ENCODE peak calls at places on chromosomes 16 and 17, in four cellular contexts. D, L, F and R are unnamed samples.

GRCh38 chr17:61322316-61323014 is 77.2 kb upstream of the TBX2 start:
- DNase-seq in D (no peak), L (no peak), F (no peak), R (no peak)

GRCh38 chr16:76278976-76279375 is 1.8 kb downstream of the CNTNAP4 start:
- DNase-seq in D (no peak), L (no peak), F (peak), R (peak)

GRCh38 chr17:75244133-75244866 is 17.1 kb downstream of the GGA3 start:
- DNase-seq in D (no peak), L (no peak), F (no peak), R (peak)

GRCh38 chr16:1181715-1182671 is 29.1 kb downstream of the CACNA1H start:
- DNase-seq in D (no peak), L (peak), F (peak), R (no peak)

GRCh38 chr17:57489321-57489720 is 233.0 kb downstream of the MSI2 start:
- DNase-seq in D (no peak), L (no peak), F (no peak), R (no peak)

GRCh38 chr16:62035115-62036092 is 834 bp downstream of the CDH8 start:
- DNase-seq in D (peak), L (no peak), F (no peak), R (no peak)

GRCh38 chr17:49252148-49252682 is 21.6 kb upstream of the PHOSPHO1 start:
- DNase-seq in D (no peak), L (no peak), F (peak), R (peak)

GRCh38 chr17:49910094-49910857 is 58.7 kb upstream of the DLX4 start:
- DNase-seq in D (peak), L (peak), F (peak), R (no peak)

GRCh38 chr16:69924777-69925191 is 26.4 kb upstream of the CLEC18A start:
- DNase-seq in D (no peak), L (peak), F (no peak), R (no peak)

GRCh38 chr16:75806487-75806886 is 80.2 kb upstream of the CPHXL start:
- DNase-seq in D (no peak), L (no peak), F (no peak), R (no peak)

GRCh38 chr17:7356779-7357178 is 1.8 kb downstream of the TMEM95 start:
- DNase-seq in D (no peak), L (no peak), F (no peak), R (no peak)

GRCh38 chr17:56468840-56469239 is 124.7 kb upstream of the NOG start:
- DNase-seq in D (no peak), L (no peak), F (no peak), R (no peak)

GRCh38 chr17:32516450-32516849 is 29.7 kb downstream of the CDK5R1 start:
- DNase-seq in D (no peak), L (no peak), F (no peak), R (no peak)

GRCh38 chr16:2968368-2968737 is 795 bp upstream of the PAQR4 start:
- DNase-seq in D (no peak), L (no peak), F (no peak), R (no peak)

GRCh38 chr17:7502987-7503386 is 18.8 kb downstream of the POLR2A start:
- DNase-seq in D (peak), L (no peak), F (peak), R (no peak)

GRCh38 chr17:38549285-38549684 is 56.5 kb downstream of the SRCIN1 start:
- DNase-seq in D (no peak), L (no peak), F (no peak), R (no peak)
- TF ChIP-seq MAX in D (no peak), L (no peak), F (no peak), R (no peak)

GRCh38 chr17:37162800-37163199 is 213.0 kb upstream of the C17orf78 start:
- DNase-seq in D (no peak), L (no peak), F (no peak), R (no peak)
- TF ChIP-seq CTCF in D (peak), L (no peak), F (no peak), R (no peak)

GRCh38 chr17:12665263-12666210 is at the start of gene MYOCD:
- DNase-seq in D (peak), L (no peak), F (peak), R (no peak)
- H3K4me3 ChIP-seq in D (peak), L (no peak), F (peak), R (no peak)

DNA sequence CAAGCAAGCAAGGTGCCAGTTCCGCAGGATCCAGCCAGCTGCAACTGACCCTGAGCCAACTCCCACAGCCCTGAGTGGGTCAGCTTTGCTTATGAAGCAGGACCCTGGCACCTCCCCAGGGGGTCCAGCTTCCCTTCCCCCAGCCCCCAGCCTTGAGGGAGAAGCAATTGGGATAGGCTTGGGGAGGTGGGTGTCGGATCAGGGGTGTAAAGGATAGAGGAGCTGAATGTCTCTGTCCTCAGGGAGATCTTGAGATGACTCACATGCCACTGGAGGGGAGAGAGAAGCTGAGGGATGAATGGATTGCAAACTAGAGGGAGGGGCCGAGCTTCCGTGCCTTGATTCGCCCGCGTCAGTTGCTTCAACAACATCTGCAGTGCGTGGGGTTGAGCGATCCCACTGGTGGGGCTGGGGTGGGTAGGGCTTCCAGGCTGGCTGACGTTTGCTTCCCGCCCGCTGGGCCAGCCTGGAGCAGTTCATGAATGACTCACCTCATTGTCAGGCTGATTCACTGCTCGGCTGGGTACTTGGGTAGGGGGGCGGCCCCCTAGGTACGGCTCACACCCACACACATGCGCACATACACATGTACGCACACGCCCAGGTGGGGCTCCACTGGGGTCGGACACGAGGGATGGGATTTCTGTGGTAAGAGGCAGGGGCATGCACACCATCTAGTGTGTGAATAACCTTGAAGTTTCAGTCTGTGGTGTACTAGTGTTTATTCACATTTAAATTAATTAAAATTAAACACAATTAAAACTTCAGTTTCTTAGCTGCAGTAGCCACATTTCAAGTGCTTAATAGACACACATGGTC is 3.6 kb upstream of the HROB start:
- DNase-seq in D (peak), L (peak), F (peak), R (peak)
- TF ChIP-seq MAX in D (peak), L (no peak), F (peak), R (peak)

GRCh38 chr17:73782231-73782630 is 138.0 kb upstream of the SDK2 start:
- DNase-seq in D (no peak), L (no peak), F (no peak), R (no peak)

GRCh38 chr17:73784015-73784603 is 139.9 kb upstream of the SDK2 start:
- DNase-seq in D (no peak), L (no peak), F (no peak), R (no peak)

GRCh38 chr17:73785466-73785865 is 141.2 kb upstream of the SDK2 start:
- DNase-seq in D (no peak), L (no peak), F (no peak), R (no peak)

GRCh38 chr17:73782641-73783381 is 138.6 kb upstream of the SDK2 start:
- DNase-seq in D (no peak), L (no peak), F (no peak), R (peak)

GRCh38 chr17:73783382-73783766 is 139.1 kb upstream of the SDK2 start:
- DNase-seq in D (no peak), L (no peak), F (no peak), R (no peak)
- TF ChIP-seq CTCF in D (no peak), L (no peak), F (no peak), R (no peak)

DNA sequence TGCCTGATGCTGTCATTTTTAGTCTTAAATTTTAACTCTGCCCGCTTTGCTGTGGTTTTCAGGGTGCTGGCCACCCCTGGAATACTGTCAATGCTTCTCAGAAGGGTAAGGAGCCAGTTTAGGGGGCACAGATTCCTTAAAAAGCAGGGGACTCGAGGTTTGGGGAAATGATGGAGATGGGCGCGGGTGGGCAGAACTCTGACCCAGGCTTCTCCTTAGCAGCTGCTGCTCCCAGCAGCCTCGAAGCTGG is 23.7 kb downstream of the STAT5A start:
- DNase-seq in D (no peak), L (no peak), F (no peak), R (no peak)
- H3K4me3 ChIP-seq in D (no peak), L (no peak), F (no peak), R (peak)

GRCh38 chr17:63498621-63499195 is 21.8 kb downstream of the ACE start:
- DNase-seq in D (no peak), L (no peak), F (no peak), R (no peak)

GRCh38 chr17:63495471-63495870 is 18.6 kb downstream of the ACE start:
- DNase-seq in D (no peak), L (no peak), F (no peak), R (no peak)

GRCh38 chr17:63496177-63496576 is 19.3 kb downstream of the ACE start:
- DNase-seq in D (no peak), L (no peak), F (no peak), R (no peak)

GRCh38 chr17:63496663-63497400 is 20.0 kb downstream of the ACE start:
- DNase-seq in D (no peak), L (no peak), F (no peak), R (no peak)

GRCh38 chr17:63497708-63498483 is 21.0 kb downstream of the ACE start:
- DNase-seq in D (peak), L (no peak), F (peak), R (peak)
- TF ChIP-seq MAX in D (no peak), L (no peak), F (no peak), R (no peak)